ENCODE peak calls at places on chromosomes 5 and 9, in eight cellular contexts. Y is MV-4-11, R is left cardiac atrium, O is HT1080, M is T-helper 2 cell, Z is NCI-H1092 treated with DMSO at 0.1 percent for 48 hours, J is AG04450, C is T1000. E is an unnamed sample.
A peak's percentile ranks its signal among the peaks of the same experiment; 100 is the strongest.

GRCh38 chr9:111916234-111916645 is 19.6 kb downstream of the UGCG start:
- DNase-seq in Y (peak; percentile 59), J (no peak), M (no peak), R (no peak), Z (no peak), C (no peak), O (no peak), E (no peak)

GRCh38 chr5:172428224-172429166 is 25.8 kb downstream of the SH3PXD2B start:
- DNase-seq in Z (no peak), M (no peak), O (no peak), R (no peak), C (no peak), Y (no peak), J (no peak), E (no peak)

GRCh38 chr9:123996731-123997421 is 14.7 kb upstream of the LHX2 start:
- DNase-seq in J (no peak), Y (peak; percentile 66), R (no peak), O (no peak), M (no peak), Z (no peak), C (no peak), E (peak; percentile 46)

GRCh38 chr9:88355166-88355565 is 33.1 kb upstream of the SPIN1 start:
- DNase-seq in O (peak; percentile 73), C (no peak), M (no peak), J (no peak), Z (no peak), Y (no peak), R (no peak), E (peak; percentile 61)

GRCh38 chr5:34534237-34535108 is 121.7 kb upstream of the RAI14 start:
- DNase-seq in R (no peak), J (peak; percentile 87), C (no peak), Z (no peak), M (no peak), Y (no peak), O (peak; percentile 74), E (peak; percentile 32)

GRCh38 chr5:54835642-54836041 is 149.8 kb downstream of the ESM1 start:
- DNase-seq in O (no peak), M (no peak), C (no peak), R (no peak), Z (no peak), Y (no peak), J (peak; percentile 69), E (peak; percentile 11)

GRCh38 chr5:134070979-134071849 is 43.3 kb upstream of the TCF7 start:
- DNase-seq in C (no peak), Z (no peak), J (no peak), R (no peak), M (no peak), Y (no peak), O (no peak), E (no peak)

GRCh38 chr5:151267481-151268275 is 14.7 kb downstream of the GM2A start:
- DNase-seq in R (no peak), M (no peak), C (no peak), O (no peak), Z (no peak), J (no peak), Y (no peak), E (no peak)

GRCh38 chr5:956941-957729 is 51.5 kb upstream of the NKD2 start:
- DNase-seq in J (peak; percentile 72), M (no peak), O (peak; percentile 86), Y (peak; percentile 95), C (peak; percentile 43), Z (no peak), R (no peak), E (peak; percentile 94)

GRCh38 chr5:93604119-93604963 is 21.3 kb downstream of the NR2F1 start:
- DNase-seq in J (no peak), O (no peak), Z (no peak), R (no peak), Y (no peak), C (no peak), M (no peak), E (no peak)

GRCh38 chr5:130290219-130290618 is 386.0 kb downstream of the CHSY3 start:
- DNase-seq in C (no peak), J (no peak), Z (no peak), M (no peak), O (no peak), Y (no peak), R (no peak), E (peak; percentile 6)

GRCh38 chr5:145975361-145976066 is 39.1 kb downstream of the SH3RF2 start:
- DNase-seq in Y (no peak), C (peak; percentile 39), R (peak; percentile 28), Z (no peak), J (peak; percentile 49), O (peak; percentile 96), M (no peak), E (peak; percentile 95)

GRCh38 chr9:113566712-113567071 is 103.2 kb downstream of the RGS3 start:
- DNase-seq in R (no peak), Z (no peak), C (no peak), O (no peak), Y (no peak), J (no peak), M (no peak), E (no peak)